ENCODE peak calls at places on chromosomes 2 and 18, in five cellular contexts. One of them, this sample, is unnamed.

GRCh38 chr2:11496311-11496710 is 30.4 kb upstream of the E2F6 start:
- DNase-seq in NCI-H2081 treated with DMSO at 0.1 percent for 48 hours: no peak
- DNase-seq in astrocyte of the hippocampus: no peak
- DNase-seq in AG08395: no peak
- DNase-seq in left colon: no peak
- DNase-seq in this sample: no peak

GRCh38 chr2:195782156-195782555 is 125.1 kb downstream of the SLC39A10 start:
- DNase-seq in NCI-H2081 treated with DMSO at 0.1 percent for 48 hours: no peak
- DNase-seq in AG08395: no peak
- DNase-seq in astrocyte of the hippocampus: no peak
- DNase-seq in left colon: no peak
- DNase-seq in this sample: peak

GRCh38 chr2:2244508-2244907 is 86.6 kb downstream of the MYT1L start:
- DNase-seq in NCI-H2081 treated with DMSO at 0.1 percent for 48 hours: no peak
- DNase-seq in astrocyte of the hippocampus: no peak
- DNase-seq in AG08395: no peak
- DNase-seq in left colon: no peak
- DNase-seq in this sample: no peak

GRCh38 chr2:9318461-9319337 is 104.6 kb downstream of the ITGB1BP1 start:
- DNase-seq in left colon: peak
- DNase-seq in astrocyte of the hippocampus: peak
- DNase-seq in NCI-H2081 treated with DMSO at 0.1 percent for 48 hours: no peak
- DNase-seq in AG08395: no peak
- DNase-seq in this sample: no peak

GRCh38 chr2:72983500-72984039 is 66.3 kb downstream of the EMX1 start:
- DNase-seq in astrocyte of the hippocampus: no peak
- DNase-seq in NCI-H2081 treated with DMSO at 0.1 percent for 48 hours: peak
- DNase-seq in AG08395: no peak
- DNase-seq in left colon: peak
- DNase-seq in this sample: no peak

GRCh38 chr2:211067029-211067428 is 510.6 kb downstream of the CPS1 start:
- DNase-seq in NCI-H2081 treated with DMSO at 0.1 percent for 48 hours: no peak
- DNase-seq in astrocyte of the hippocampus: no peak
- DNase-seq in AG08395: no peak
- DNase-seq in left colon: no peak
- DNase-seq in this sample: no peak

GRCh38 chr18:74155276-74155675 is 7.0 kb downstream of the TIMM21 start:
- DNase-seq in astrocyte of the hippocampus: no peak
- DNase-seq in NCI-H2081 treated with DMSO at 0.1 percent for 48 hours: no peak
- DNase-seq in AG08395: no peak
- DNase-seq in left colon: no peak
- DNase-seq in this sample: no peak

GRCh38 chr18:1014496-1014895 is 109.8 kb downstream of the ADCYAP1 start:
- DNase-seq in AG08395: no peak
- DNase-seq in astrocyte of the hippocampus: no peak
- DNase-seq in left colon: no peak
- DNase-seq in NCI-H2081 treated with DMSO at 0.1 percent for 48 hours: no peak
- DNase-seq in this sample: no peak

GRCh38 chr2:53353372-53354111 is 414.1 kb upstream of the CHAC2 start:
- DNase-seq in AG08395: no peak
- DNase-seq in astrocyte of the hippocampus: peak
- DNase-seq in NCI-H2081 treated with DMSO at 0.1 percent for 48 hours: no peak
- DNase-seq in left colon: peak
- DNase-seq in this sample: no peak

GRCh38 chr2:8573234-8573941 is 108.5 kb upstream of the ID2 start:
- DNase-seq in AG08395: no peak
- DNase-seq in NCI-H2081 treated with DMSO at 0.1 percent for 48 hours: no peak
- DNase-seq in left colon: peak
- DNase-seq in astrocyte of the hippocampus: no peak
- DNase-seq in this sample: no peak

GRCh38 chr2:11582526-11583202 is 48.8 kb downstream of the GREB1 start:
- DNase-seq in astrocyte of the hippocampus: peak
- DNase-seq in left colon: peak
- DNase-seq in AG08395: peak
- DNase-seq in NCI-H2081 treated with DMSO at 0.1 percent for 48 hours: peak
- DNase-seq in this sample: peak

GRCh38 chr2:172296267-172297046 is 130.9 kb upstream of the ITGA6 start:
- DNase-seq in left colon: no peak
- DNase-seq in AG08395: no peak
- DNase-seq in NCI-H2081 treated with DMSO at 0.1 percent for 48 hours: no peak
- DNase-seq in astrocyte of the hippocampus: no peak
- DNase-seq in this sample: no peak

GRCh38 chr2:70007151-70007550 is 45.7 kb upstream of the ASPRV1 start:
- DNase-seq in left colon: no peak
- DNase-seq in astrocyte of the hippocampus: no peak
- DNase-seq in NCI-H2081 treated with DMSO at 0.1 percent for 48 hours: no peak
- DNase-seq in AG08395: no peak
- DNase-seq in this sample: no peak

GRCh38 chr2:201218780-201219179 is 35.8 kb downstream of the CASP10 start:
- DNase-seq in AG08395: no peak
- DNase-seq in left colon: no peak
- DNase-seq in astrocyte of the hippocampus: no peak
- DNase-seq in NCI-H2081 treated with DMSO at 0.1 percent for 48 hours: no peak
- DNase-seq in this sample: no peak

GRCh38 chr2:12577086-12577485 is 139.7 kb upstream of the TRIB2 start:
- DNase-seq in astrocyte of the hippocampus: no peak
- DNase-seq in AG08395: no peak
- DNase-seq in NCI-H2081 treated with DMSO at 0.1 percent for 48 hours: peak
- DNase-seq in left colon: no peak
- DNase-seq in this sample: no peak

GRCh38 chr18:32424696-32425095 is 46.0 kb downstream of the GAREM1 start:
- DNase-seq in astrocyte of the hippocampus: peak
- DNase-seq in NCI-H2081 treated with DMSO at 0.1 percent for 48 hours: no peak
- DNase-seq in left colon: no peak
- DNase-seq in AG08395: no peak
- DNase-seq in this sample: no peak

GRCh38 chr2:14114275-14114674 is 518.2 kb upstream of the LRATD1 start:
- DNase-seq in AG08395: no peak
- DNase-seq in astrocyte of the hippocampus: no peak
- DNase-seq in NCI-H2081 treated with DMSO at 0.1 percent for 48 hours: no peak
- DNase-seq in left colon: no peak
- DNase-seq in this sample: no peak

GRCh38 chr2:155377178-155377780 is 678.8 kb downstream of the KCNJ3 start:
- DNase-seq in NCI-H2081 treated with DMSO at 0.1 percent for 48 hours: peak
- DNase-seq in AG08395: peak
- DNase-seq in left colon: no peak
- DNase-seq in astrocyte of the hippocampus: peak
- DNase-seq in this sample: peak

GRCh38 chr2:85302106-85302505 is 25.7 kb downstream of the TGOLN2 start:
- DNase-seq in left colon: no peak
- DNase-seq in AG08395: no peak
- DNase-seq in astrocyte of the hippocampus: no peak
- DNase-seq in NCI-H2081 treated with DMSO at 0.1 percent for 48 hours: no peak
- DNase-seq in this sample: no peak

GRCh38 chr2:96679843-96680242 is 37.3 kb downstream of the FER1L5 start:
- DNase-seq in astrocyte of the hippocampus: peak
- DNase-seq in NCI-H2081 treated with DMSO at 0.1 percent for 48 hours: no peak
- DNase-seq in left colon: peak
- DNase-seq in AG08395: no peak
- DNase-seq in this sample: no peak

GRCh38 chr2:148545387-148546256 is 98.9 kb upstream of the EPC2 start:
- DNase-seq in astrocyte of the hippocampus: no peak
- DNase-seq in left colon: no peak
- DNase-seq in AG08395: no peak
- DNase-seq in NCI-H2081 treated with DMSO at 0.1 percent for 48 hours: no peak
- DNase-seq in this sample: no peak

GRCh38 chr2:160471950-160472349 is 21.7 kb downstream of the RBMS1 start:
- DNase-seq in left colon: no peak
- DNase-seq in AG08395: no peak
- DNase-seq in NCI-H2081 treated with DMSO at 0.1 percent for 48 hours: no peak
- DNase-seq in astrocyte of the hippocampus: no peak
- DNase-seq in this sample: no peak

GRCh38 chr2:227456772-227457171 is 15.2 kb upstream of the AGFG1 start:
- DNase-seq in left colon: no peak
- DNase-seq in astrocyte of the hippocampus: peak
- DNase-seq in NCI-H2081 treated with DMSO at 0.1 percent for 48 hours: no peak
- DNase-seq in AG08395: no peak
- DNase-seq in this sample: no peak

GRCh38 chr2:163291790-163292189 is 444.0 kb downstream of the FIGN start:
- DNase-seq in NCI-H2081 treated with DMSO at 0.1 percent for 48 hours: no peak
- DNase-seq in astrocyte of the hippocampus: no peak
- DNase-seq in AG08395: no peak
- DNase-seq in left colon: no peak
- DNase-seq in this sample: no peak

GRCh38 chr2:180367831-180368230 is 360.7 kb upstream of the CWC22 start:
- DNase-seq in NCI-H2081 treated with DMSO at 0.1 percent for 48 hours: no peak
- DNase-seq in AG08395: peak
- DNase-seq in astrocyte of the hippocampus: peak
- DNase-seq in left colon: no peak
- DNase-seq in this sample: no peak

GRCh38 chr2:217900010-217900779 is 102.6 kb downstream of the TNS1 start:
- DNase-seq in astrocyte of the hippocampus: no peak
- DNase-seq in NCI-H2081 treated with DMSO at 0.1 percent for 48 hours: no peak
- DNase-seq in AG08395: no peak
- DNase-seq in left colon: no peak
- DNase-seq in this sample: no peak

GRCh38 chr2:127000937-127001336 is 102.2 kb downstream of the TEX51 start:
- DNase-seq in left colon: no peak
- DNase-seq in astrocyte of the hippocampus: peak
- DNase-seq in NCI-H2081 treated with DMSO at 0.1 percent for 48 hours: no peak
- DNase-seq in AG08395: no peak
- DNase-seq in this sample: no peak

GRCh38 chr2:150472122-150472899 is 15.2 kb downstream of the RND3 start:
- DNase-seq in left colon: peak
- DNase-seq in astrocyte of the hippocampus: peak
- DNase-seq in NCI-H2081 treated with DMSO at 0.1 percent for 48 hours: no peak
- DNase-seq in AG08395: peak
- DNase-seq in this sample: no peak

GRCh38 chr2:147045113-147045512 is 799.7 kb upstream of the ACVR2A start:
- DNase-seq in NCI-H2081 treated with DMSO at 0.1 percent for 48 hours: peak
- DNase-seq in astrocyte of the hippocampus: peak
- DNase-seq in left colon: peak
- DNase-seq in AG08395: peak
- DNase-seq in this sample: peak

GRCh38 chr2:204665244-204665643 is 120.0 kb downstream of the PARD3B start:
- DNase-seq in NCI-H2081 treated with DMSO at 0.1 percent for 48 hours: no peak
- DNase-seq in AG08395: peak
- DNase-seq in astrocyte of the hippocampus: peak
- DNase-seq in left colon: no peak
- DNase-seq in this sample: peak

GRCh38 chr18:48975817-48976649 is 25.3 kb upstream of the SMAD7 start:
- DNase-seq in AG08395: peak
- DNase-seq in astrocyte of the hippocampus: peak
- DNase-seq in NCI-H2081 treated with DMSO at 0.1 percent for 48 hours: no peak
- DNase-seq in left colon: peak
- DNase-seq in this sample: peak

GRCh38 chr2:238942080-238942761 is 94.3 kb downstream of the TWIST2 start:
- DNase-seq in left colon: no peak
- DNase-seq in astrocyte of the hippocampus: no peak
- DNase-seq in NCI-H2081 treated with DMSO at 0.1 percent for 48 hours: no peak
- DNase-seq in AG08395: no peak
- DNase-seq in this sample: no peak

GRCh38 chr18:23689031-23689615 is at the start of gene LAMA3:
- DNase-seq in AG08395: peak
- DNase-seq in NCI-H2081 treated with DMSO at 0.1 percent for 48 hours: no peak
- DNase-seq in left colon: peak
- DNase-seq in astrocyte of the hippocampus: peak
- DNase-seq in this sample: peak

This sample was measured in AG08396.